ENCODE peak calls at places on chromosome 9, in five cellular contexts. One of them, this sample, is unnamed.

GRCh38 chr9:72494051-72494450 is 27.4 kb upstream of the TMC1 start:
- DNase-seq in PC-3: no peak
- DNase-seq in activated B cell treated with CpG ODN at 0.5 μM for 24 hours: no peak
- DNase-seq in uterus: no peak
- DNase-seq in progenitor cell of endocrine pancreas: no peak
- DNase-seq in this sample: no peak

GRCh38 chr9:84170521-84171141 is 169.9 kb downstream of the SLC28A3 start:
- DNase-seq in PC-3: peak; percentile 36
- DNase-seq in activated B cell treated with CpG ODN at 0.5 μM for 24 hours: no peak
- DNase-seq in uterus: peak; percentile 59
- DNase-seq in progenitor cell of endocrine pancreas: no peak
- DNase-seq in this sample: peak; percentile 86

GRCh38 chr9:105475302-105475701 is 27.5 kb downstream of the FSD1L start:
- DNase-seq in PC-3: peak; percentile 30
- DNase-seq in activated B cell treated with CpG ODN at 0.5 μM for 24 hours: no peak
- DNase-seq in uterus: no peak
- DNase-seq in progenitor cell of endocrine pancreas: no peak
- DNase-seq in this sample: no peak

GRCh38 chr9:98687911-98688310 is 20.8 kb downstream of the GABBR2 start:
- DNase-seq in PC-3: no peak
- DNase-seq in activated B cell treated with CpG ODN at 0.5 μM for 24 hours: no peak
- DNase-seq in uterus: no peak
- DNase-seq in progenitor cell of endocrine pancreas: no peak
- DNase-seq in this sample: no peak

GRCh38 chr9:72322259-72322658 is 42.7 kb downstream of the ZFAND5 start:
- DNase-seq in PC-3: no peak
- DNase-seq in activated B cell treated with CpG ODN at 0.5 μM for 24 hours: no peak
- DNase-seq in uterus: no peak
- DNase-seq in progenitor cell of endocrine pancreas: no peak
- DNase-seq in this sample: no peak

GRCh38 chr9:116791314-116791713 is 104.2 kb downstream of the TRIM32 start:
- DNase-seq in PC-3: no peak
- DNase-seq in activated B cell treated with CpG ODN at 0.5 μM for 24 hours: no peak
- DNase-seq in uterus: no peak
- DNase-seq in progenitor cell of endocrine pancreas: no peak
- DNase-seq in this sample: no peak

GRCh38 chr9:114347675-114348074 is 18.0 kb downstream of the ORM2 start:
- DNase-seq in PC-3: no peak
- DNase-seq in activated B cell treated with CpG ODN at 0.5 μM for 24 hours: no peak
- DNase-seq in uterus: no peak
- DNase-seq in progenitor cell of endocrine pancreas: no peak
- DNase-seq in this sample: no peak

GRCh38 chr9:25681270-25681669 is 3.0 kb upstream of the TUSC1 start:
- DNase-seq in PC-3: peak; percentile 7
- DNase-seq in activated B cell treated with CpG ODN at 0.5 μM for 24 hours: no peak
- DNase-seq in uterus: no peak
- DNase-seq in progenitor cell of endocrine pancreas: no peak
- DNase-seq in this sample: no peak

GRCh38 chr9:125674981-125675973 is 31.7 kb downstream of the MAPKAP1 start:
- DNase-seq in PC-3: peak; percentile 80
- DNase-seq in activated B cell treated with CpG ODN at 0.5 μM for 24 hours: no peak
- DNase-seq in uterus: no peak
- DNase-seq in progenitor cell of endocrine pancreas: no peak
- DNase-seq in this sample: no peak

GRCh38 chr9:98225015-98225442 is 30.4 kb downstream of the TBC1D2 start:
- DNase-seq in PC-3: no peak
- DNase-seq in activated B cell treated with CpG ODN at 0.5 μM for 24 hours: no peak
- DNase-seq in uterus: no peak
- DNase-seq in progenitor cell of endocrine pancreas: no peak
- DNase-seq in this sample: no peak

GRCh38 chr9:99466104-99466503 is 244.0 kb downstream of the SEC61B start:
- DNase-seq in PC-3: no peak
- DNase-seq in activated B cell treated with CpG ODN at 0.5 μM for 24 hours: no peak
- DNase-seq in uterus: no peak
- DNase-seq in progenitor cell of endocrine pancreas: no peak
- DNase-seq in this sample: no peak

GRCh38 chr9:18194316-18194715 is 279.6 kb upstream of the ADAMTSL1 start:
- DNase-seq in PC-3: no peak
- DNase-seq in activated B cell treated with CpG ODN at 0.5 μM for 24 hours: no peak
- DNase-seq in uterus: no peak
- DNase-seq in progenitor cell of endocrine pancreas: no peak
- DNase-seq in this sample: no peak

GRCh38 chr9:18189876-18190670 is 283.9 kb upstream of the ADAMTSL1 start:
- DNase-seq in PC-3: no peak
- DNase-seq in activated B cell treated with CpG ODN at 0.5 μM for 24 hours: no peak
- DNase-seq in uterus: no peak
- DNase-seq in progenitor cell of endocrine pancreas: no peak
- DNase-seq in this sample: no peak

GRCh38 chr9:18195223-18195622 is 278.7 kb upstream of the ADAMTSL1 start:
- DNase-seq in PC-3: no peak
- DNase-seq in activated B cell treated with CpG ODN at 0.5 μM for 24 hours: no peak
- DNase-seq in uterus: no peak
- DNase-seq in progenitor cell of endocrine pancreas: no peak
- DNase-seq in this sample: no peak

GRCh38 chr9:18185196-18185595 is 288.8 kb upstream of the ADAMTSL1 start:
- DNase-seq in PC-3: peak; percentile 44
- DNase-seq in activated B cell treated with CpG ODN at 0.5 μM for 24 hours: no peak
- DNase-seq in uterus: no peak
- DNase-seq in progenitor cell of endocrine pancreas: no peak
- DNase-seq in this sample: no peak

GRCh38 chr9:18190671-18191374 is 283.1 kb upstream of the ADAMTSL1 start:
- DNase-seq in PC-3: peak; percentile 7
- DNase-seq in activated B cell treated with CpG ODN at 0.5 μM for 24 hours: no peak
- DNase-seq in uterus: no peak
- DNase-seq in progenitor cell of endocrine pancreas: no peak
- DNase-seq in this sample: no peak
- TF ChIP-seq CTCF in PC-3: peak; percentile 45
- TF ChIP-seq CTCF in activated B cell treated with CpG ODN at 0.5 μM for 24 hours: no peak
- TF ChIP-seq CTCF in uterus: no peak
- TF ChIP-seq CTCF in progenitor cell of endocrine pancreas: peak; percentile 24
- TF ChIP-seq CTCF in this sample: no peak

GRCh38 chr9:13141629-13142028 is 137.9 kb downstream of the MPDZ start:
- DNase-seq in PC-3: peak; percentile 78
- DNase-seq in activated B cell treated with CpG ODN at 0.5 μM for 24 hours: no peak
- DNase-seq in uterus: no peak
- DNase-seq in progenitor cell of endocrine pancreas: no peak
- DNase-seq in this sample: no peak

GRCh38 chr9:13143281-13143680 is 136.2 kb downstream of the MPDZ start:
- DNase-seq in PC-3: no peak
- DNase-seq in activated B cell treated with CpG ODN at 0.5 μM for 24 hours: no peak
- DNase-seq in uterus: no peak
- DNase-seq in progenitor cell of endocrine pancreas: no peak
- DNase-seq in this sample: no peak

GRCh38 chr9:13140843-13141592 is 138.5 kb downstream of the MPDZ start:
- DNase-seq in PC-3: peak; percentile 11
- DNase-seq in activated B cell treated with CpG ODN at 0.5 μM for 24 hours: no peak
- DNase-seq in uterus: no peak
- DNase-seq in progenitor cell of endocrine pancreas: no peak
- DNase-seq in this sample: no peak

GRCh38 chr9:13144176-13144820 is 135.2 kb downstream of the MPDZ start:
- DNase-seq in PC-3: no peak
- DNase-seq in activated B cell treated with CpG ODN at 0.5 μM for 24 hours: no peak
- DNase-seq in uterus: no peak
- DNase-seq in progenitor cell of endocrine pancreas: no peak
- DNase-seq in this sample: no peak

DNA sequence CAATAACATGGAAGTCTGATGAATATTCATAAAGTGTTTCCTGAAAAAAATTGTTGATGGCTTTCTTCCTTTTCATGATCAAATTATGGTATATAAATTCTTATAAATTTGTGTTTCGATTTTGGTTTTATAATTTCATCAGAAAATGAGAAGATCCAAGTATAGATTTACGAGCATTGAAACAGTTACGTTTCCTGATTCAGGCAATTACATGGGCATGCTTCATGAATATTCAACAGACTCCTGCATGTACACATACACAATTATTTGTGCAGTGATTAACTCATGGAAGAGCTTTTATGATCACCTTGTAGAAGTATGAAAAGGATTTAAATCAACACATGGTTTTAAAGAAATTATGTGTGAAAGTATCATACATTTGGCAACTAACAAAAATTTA is 136.7 kb downstream of the MPDZ start:
- DNase-seq in PC-3: no peak
- DNase-seq in activated B cell treated with CpG ODN at 0.5 μM for 24 hours: no peak
- DNase-seq in uterus: no peak
- DNase-seq in progenitor cell of endocrine pancreas: no peak
- DNase-seq in this sample: no peak
- TF ChIP-seq CTCF in PC-3: no peak
- TF ChIP-seq CTCF in activated B cell treated with CpG ODN at 0.5 μM for 24 hours: no peak
- TF ChIP-seq CTCF in uterus: no peak
- TF ChIP-seq CTCF in progenitor cell of endocrine pancreas: no peak
- TF ChIP-seq CTCF in this sample: no peak

GRCh38 chr9:27198175-27198574 is 89.2 kb downstream of the TEK start:
- DNase-seq in PC-3: peak; percentile 13
- DNase-seq in activated B cell treated with CpG ODN at 0.5 μM for 24 hours: no peak
- DNase-seq in uterus: no peak
- DNase-seq in progenitor cell of endocrine pancreas: no peak
- DNase-seq in this sample: no peak
- TF ChIP-seq CTCF in PC-3: no peak
- TF ChIP-seq CTCF in activated B cell treated with CpG ODN at 0.5 μM for 24 hours: no peak
- TF ChIP-seq CTCF in uterus: no peak
- TF ChIP-seq CTCF in progenitor cell of endocrine pancreas: no peak
- TF ChIP-seq CTCF in this sample: no peak

GRCh38 chr9:36729902-36730301 is 157.2 kb downstream of the MELK start:
- DNase-seq in PC-3: peak; percentile 3
- DNase-seq in activated B cell treated with CpG ODN at 0.5 μM for 24 hours: no peak
- DNase-seq in uterus: no peak
- DNase-seq in progenitor cell of endocrine pancreas: no peak
- DNase-seq in this sample: no peak

GRCh38 chr9:36731068-36731467 is 158.4 kb downstream of the MELK start:
- DNase-seq in PC-3: no peak
- DNase-seq in activated B cell treated with CpG ODN at 0.5 μM for 24 hours: no peak
- DNase-seq in uterus: no peak
- DNase-seq in progenitor cell of endocrine pancreas: no peak
- DNase-seq in this sample: no peak

GRCh38 chr9:36731576-36731975 is 158.9 kb downstream of the MELK start:
- DNase-seq in PC-3: no peak
- DNase-seq in activated B cell treated with CpG ODN at 0.5 μM for 24 hours: no peak
- DNase-seq in uterus: no peak
- DNase-seq in progenitor cell of endocrine pancreas: no peak
- DNase-seq in this sample: no peak

GRCh38 chr9:36730414-36730813 is 157.7 kb downstream of the MELK start:
- DNase-seq in PC-3: no peak
- DNase-seq in activated B cell treated with CpG ODN at 0.5 μM for 24 hours: no peak
- DNase-seq in uterus: no peak
- DNase-seq in progenitor cell of endocrine pancreas: no peak
- DNase-seq in this sample: no peak

GRCh38 chr9:36728651-36729520 is 156.2 kb downstream of the MELK start:
- DNase-seq in PC-3: peak; percentile 72
- DNase-seq in activated B cell treated with CpG ODN at 0.5 μM for 24 hours: peak; percentile 55
- DNase-seq in uterus: no peak
- DNase-seq in progenitor cell of endocrine pancreas: peak; percentile 81
- DNase-seq in this sample: peak; percentile 23
- TF ChIP-seq CTCF in PC-3: peak; percentile 76
- TF ChIP-seq CTCF in activated B cell treated with CpG ODN at 0.5 μM for 24 hours: peak; percentile 93
- TF ChIP-seq CTCF in uterus: no peak
- TF ChIP-seq CTCF in progenitor cell of endocrine pancreas: peak; percentile 97
- TF ChIP-seq CTCF in this sample: peak; percentile 69

GRCh38 chr9:108854094-108854493 is 1.7 kb downstream of the ACTL7B start:
- DNase-seq in PC-3: no peak
- DNase-seq in activated B cell treated with CpG ODN at 0.5 μM for 24 hours: no peak
- DNase-seq in uterus: no peak
- DNase-seq in progenitor cell of endocrine pancreas: no peak
- DNase-seq in this sample: no peak
- TF ChIP-seq CTCF in PC-3: no peak
- TF ChIP-seq CTCF in activated B cell treated with CpG ODN at 0.5 μM for 24 hours: no peak
- TF ChIP-seq CTCF in uterus: no peak
- TF ChIP-seq CTCF in progenitor cell of endocrine pancreas: no peak
- TF ChIP-seq CTCF in this sample: no peak

GRCh38 chr9:34591911-34592866 is 2.7 kb upstream of the CNTFR start:
- DNase-seq in PC-3: no peak
- DNase-seq in activated B cell treated with CpG ODN at 0.5 μM for 24 hours: no peak
- DNase-seq in uterus: no peak
- DNase-seq in progenitor cell of endocrine pancreas: no peak
- DNase-seq in this sample: no peak
- TF ChIP-seq CTCF in PC-3: no peak
- TF ChIP-seq CTCF in activated B cell treated with CpG ODN at 0.5 μM for 24 hours: no peak
- TF ChIP-seq CTCF in uterus: no peak
- TF ChIP-seq CTCF in progenitor cell of endocrine pancreas: no peak
- TF ChIP-seq CTCF in this sample: no peak

GRCh38 chr9:20191239-20191840 is 402.5 kb upstream of the SLC24A2 start:
- DNase-seq in PC-3: peak; percentile 40
- DNase-seq in activated B cell treated with CpG ODN at 0.5 μM for 24 hours: no peak
- DNase-seq in uterus: no peak
- DNase-seq in progenitor cell of endocrine pancreas: no peak
- DNase-seq in this sample: no peak
- TF ChIP-seq CTCF in PC-3: peak; percentile 54
- TF ChIP-seq CTCF in activated B cell treated with CpG ODN at 0.5 μM for 24 hours: no peak
- TF ChIP-seq CTCF in uterus: no peak
- TF ChIP-seq CTCF in progenitor cell of endocrine pancreas: no peak
- TF ChIP-seq CTCF in this sample: no peak

DNA sequence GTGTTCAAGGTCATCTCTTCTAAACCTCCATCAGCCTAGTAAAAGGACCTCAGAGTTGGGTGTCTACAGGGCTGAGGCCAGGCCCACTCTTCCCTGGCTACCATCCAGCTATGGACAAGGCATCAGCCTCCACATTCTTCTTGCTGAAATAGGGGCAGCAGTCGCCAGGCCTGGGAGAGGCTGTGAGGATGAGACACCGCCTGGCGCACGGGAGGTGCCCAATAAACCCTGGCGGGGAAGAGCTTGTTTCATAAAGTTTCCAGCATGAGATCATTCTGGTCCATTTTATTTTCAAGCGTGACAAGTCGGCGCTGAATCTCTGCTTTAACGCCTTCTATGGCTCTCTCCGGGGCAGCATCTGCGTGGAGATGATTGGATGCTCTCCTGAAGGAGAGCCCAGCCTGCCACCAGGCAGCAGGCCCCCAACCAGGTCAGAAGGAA is 153.4 kb downstream of the OLFM1 start:
- DNase-seq in PC-3: no peak
- DNase-seq in activated B cell treated with CpG ODN at 0.5 μM for 24 hours: no peak
- DNase-seq in uterus: no peak
- DNase-seq in progenitor cell of endocrine pancreas: no peak
- DNase-seq in this sample: no peak
- TF ChIP-seq CTCF in PC-3: no peak
- TF ChIP-seq CTCF in activated B cell treated with CpG ODN at 0.5 μM for 24 hours: no peak
- TF ChIP-seq CTCF in uterus: no peak
- TF ChIP-seq CTCF in progenitor cell of endocrine pancreas: no peak
- TF ChIP-seq CTCF in this sample: no peak

GRCh38 chr9:136323420-136323819 is 3.9 kb upstream of the GPSM1 start:
- DNase-seq in PC-3: no peak
- DNase-seq in activated B cell treated with CpG ODN at 0.5 μM for 24 hours: no peak
- DNase-seq in uterus: no peak
- DNase-seq in progenitor cell of endocrine pancreas: no peak
- DNase-seq in this sample: no peak
- TF ChIP-seq CTCF in PC-3: no peak
- TF ChIP-seq CTCF in activated B cell treated with CpG ODN at 0.5 μM for 24 hours: no peak
- TF ChIP-seq CTCF in uterus: no peak
- TF ChIP-seq CTCF in progenitor cell of endocrine pancreas: no peak
- TF ChIP-seq CTCF in this sample: no peak